ENCODE peak calls at places on chromosomes 12 and 14, in six cellular contexts. J is Panc1, E is aorta, Q is trophoblast cell, Y is neural progenitor cell, R is lower leg skin. G is an unnamed sample.

GRCh38 chr14:83300454-83301064 is 1766.9 kb upstream of the SEL1L start:
- DNase-seq in J (peak), E (no peak), Q (peak), Y (peak), R (no peak), G (no peak)

GRCh38 chr14:104888489-104889373 is 23.7 kb downstream of the CEP170B start:
- DNase-seq in J (no peak), E (peak), Q (no peak), Y (no peak), R (peak), G (peak)

GRCh38 chr14:34137001-34137400 is 186.1 kb upstream of the EGLN3 start:
- DNase-seq in J (no peak), E (no peak), Q (peak), Y (no peak), R (peak), G (no peak)

GRCh38 chr12:65294863-65295262 is 16.4 kb downstream of the MSRB3 start:
- DNase-seq in J (no peak), E (no peak), Q (no peak), Y (no peak), R (no peak), G (no peak)

GRCh38 chr12:50690923-50691322 is 73.0 kb upstream of the ATF1 start:
- DNase-seq in J (no peak), E (no peak), Q (no peak), Y (no peak), R (peak), G (peak)

GRCh38 chr12:94649349-94650142 is 811 bp downstream of the TMCC3 start:
- DNase-seq in J (no peak), E (peak), Q (peak), Y (peak), R (no peak), G (peak)

GRCh38 chr12:86148071-86148470 is 108.1 kb downstream of the MGAT4C start:
- DNase-seq in J (no peak), E (no peak), Q (no peak), Y (no peak), R (no peak), G (no peak)

GRCh38 chr12:103868215-103868614 is 27.2 kb upstream of the NT5DC3 start:
- DNase-seq in J (no peak), E (no peak), Q (peak), Y (no peak), R (no peak), G (no peak)

GRCh38 chr14:31886161-31886835 is 190.8 kb upstream of the ARHGAP5 start:
- DNase-seq in J (no peak), E (no peak), Q (no peak), Y (no peak), R (no peak), G (no peak)

GRCh38 chr12:30257614-30258013 is 438.1 kb downstream of the IPO8 start:
- DNase-seq in J (no peak), E (no peak), Q (no peak), Y (no peak), R (no peak), G (no peak)

GRCh38 chr12:28235017-28235416 is 44.8 kb downstream of the CCDC91 start:
- DNase-seq in J (no peak), E (no peak), Q (no peak), Y (no peak), R (no peak), G (no peak)

GRCh38 chr14:103869406-103870143 is 22.2 kb upstream of the PPP1R13B start:
- DNase-seq in J (no peak), E (no peak), Q (no peak), Y (no peak), R (no peak), G (no peak)

GRCh38 chr12:108825205-108825950 is 32.0 kb downstream of the SSH1 start:
- DNase-seq in J (no peak), E (no peak), Q (no peak), Y (no peak), R (no peak), G (no peak)

GRCh38 chr14:103284574-103285467 is 49.2 kb upstream of the EIF5 start:
- DNase-seq in J (no peak), E (no peak), Q (peak), Y (no peak), R (no peak), G (no peak)

GRCh38 chr12:9925746-9926393 is 6.3 kb downstream of the CLEC2A start:
- DNase-seq in J (no peak), E (no peak), Q (peak), Y (peak), R (no peak), G (no peak)

GRCh38 chr12:64457036-64457435 is 5.1 kb downstream of the TBK1 start:
- DNase-seq in J (no peak), E (no peak), Q (peak), Y (no peak), R (no peak), G (no peak)

GRCh38 chr12:56599797-56600196 is 30.3 kb downstream of the BAZ2A start:
- DNase-seq in J (no peak), E (no peak), Q (no peak), Y (no peak), R (no peak), G (no peak)

GRCh38 chr12:64825143-64826011 is 930 bp downstream of the TBC1D30 start:
- DNase-seq in J (no peak), E (no peak), Q (no peak), Y (peak), R (no peak), G (no peak)

GRCh38 chr12:110790301-110790700 is 47.6 kb upstream of the PPP1CC start:
- DNase-seq in J (no peak), E (no peak), Q (no peak), Y (no peak), R (no peak), G (no peak)

GRCh38 chr12:92108651-92109050 is 37.0 kb downstream of the BTG1 start:
- DNase-seq in J (no peak), E (no peak), Q (no peak), Y (peak), R (no peak), G (no peak)

GRCh38 chr12:120314220-120314619 is 12.1 kb downstream of the SIRT4 start:
- DNase-seq in J (no peak), E (peak), Q (peak), Y (peak), R (no peak), G (no peak)

GRCh38 chr12:108570743-108571603 is 8.6 kb downstream of the ISCU start:
- DNase-seq in J (no peak), E (no peak), Q (peak), Y (peak), R (peak), G (no peak)

GRCh38 chr12:75779891-75780501 is 251.6 kb downstream of the PHLDA1 start:
- DNase-seq in J (no peak), E (no peak), Q (peak), Y (peak), R (no peak), G (no peak)

GRCh38 chr12:11134300-11134699 is at the start of gene TAS2R30:
- DNase-seq in J (no peak), E (no peak), Q (no peak), Y (no peak), R (no peak), G (no peak)

GRCh38 chr14:55131782-55132181 is 2.7 kb downstream of the LGALS3 start:
- DNase-seq in J (no peak), E (no peak), Q (peak), Y (no peak), R (no peak), G (no peak)

GRCh38 chr14:101350021-101350420 is 211.3 kb upstream of the DIO3 start:
- DNase-seq in J (no peak), E (no peak), Q (no peak), Y (no peak), R (peak), G (no peak)

GRCh38 chr14:71395151-71395604 is 487.9 kb downstream of the PCNX1 start:
- DNase-seq in J (no peak), E (no peak), Q (no peak), Y (no peak), R (no peak), G (no peak)

GRCh38 chr14:24187538-24187915 is 1.1 kb downstream of the IPO4 start:
- DNase-seq in J (no peak), E (no peak), Q (no peak), Y (no peak), R (no peak), G (no peak)
- H3K4me3 ChIP-seq in J (peak), E (no peak), Q (no peak), Y (peak), R (no peak), G (peak)

GRCh38 chr12:26119391-26119981 is 5.4 kb downstream of the BHLHE41 start:
- DNase-seq in J (no peak), E (no peak), Q (peak), Y (peak), R (no peak), G (no peak)
- H3K4me3 ChIP-seq in J (no peak), E (no peak), Q (no peak), Y (no peak), R (no peak), G (no peak)

DNA sequence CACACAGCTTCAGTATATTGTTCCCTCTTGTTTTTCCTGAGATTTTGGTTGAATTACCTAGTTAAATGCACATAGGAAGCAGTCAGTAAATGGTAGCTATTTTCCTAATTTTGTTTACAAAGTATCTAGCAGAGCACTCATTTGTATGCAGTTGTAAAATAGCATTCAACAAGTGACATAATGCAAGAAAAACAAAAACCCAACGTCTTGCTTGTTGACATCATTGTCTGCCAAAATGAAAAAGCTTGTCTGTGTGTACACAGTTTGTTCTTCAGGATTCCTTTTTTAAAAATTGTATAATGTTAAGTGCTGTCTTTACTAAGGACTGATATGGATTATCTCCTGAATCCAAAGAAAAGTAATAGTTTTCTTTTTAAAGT is 2.7 kb downstream of the VRTN start:
- DNase-seq in J (no peak), E (no peak), Q (no peak), Y (no peak), R (no peak), G (no peak)
- H3K4me3 ChIP-seq in J (no peak), E (no peak), Q (no peak), Y (peak), R (no peak), G (no peak)

GRCh38 chr14:58915646-58916045 is 272.8 kb upstream of the DAAM1 start:
- DNase-seq in J (no peak), E (no peak), Q (no peak), Y (no peak), R (no peak), G (no peak)

GRCh38 chr14:58918066-58918465 is 270.4 kb upstream of the DAAM1 start:
- DNase-seq in J (no peak), E (no peak), Q (peak), Y (no peak), R (no peak), G (no peak)

GRCh38 chr14:58920230-58920629 is 268.2 kb upstream of the DAAM1 start:
- DNase-seq in J (no peak), E (no peak), Q (no peak), Y (no peak), R (no peak), G (no peak)

GRCh38 chr14:58922211-58922940 is 266.1 kb upstream of the DAAM1 start:
- DNase-seq in J (no peak), E (no peak), Q (peak), Y (no peak), R (no peak), G (no peak)

GRCh38 chr14:58919262-58919661 is 269.2 kb upstream of the DAAM1 start:
- DNase-seq in J (no peak), E (no peak), Q (no peak), Y (peak), R (no peak), G (no peak)
- H3K4me3 ChIP-seq in J (no peak), E (no peak), Q (no peak), Y (no peak), R (no peak), G (no peak)

GRCh38 chr14:69855180-69855817 is 23.9 kb upstream of the SMOC1 start:
- DNase-seq in J (no peak), E (no peak), Q (peak), Y (no peak), R (no peak), G (no peak)
- H3K4me3 ChIP-seq in J (no peak), E (no peak), Q (no peak), Y (no peak), R (no peak), G (no peak)

G was measured in left ventricle myocardium inferior.